ENCODE peak calls at places on chromosomes 13 and 19, in ten cellular contexts. D is tibial nerve, I is fibroblast of lung, Y is endothelial cell of umbilical vein, S is heart right ventricle, Z is body of pancreas, V is neural progenitor cell, X is PC-3, P is SK-N-SH, W is heart left ventricle. M is an unnamed sample.
A peak's percentile ranks its signal among the peaks of the same experiment; 100 is the strongest.

GRCh38 chr13:69050696-69051095 is 1056.9 kb upstream of the ATXN8OS start:
- DNase-seq in I (no peak), W (no peak), V (no peak), Z (no peak), P (no peak), Y (no peak), X (no peak), S (no peak), D (no peak), M (no peak)

GRCh38 chr13:112444001-112444311 is 67.8 kb downstream of the SPACA7 start:
- DNase-seq in V (peak; percentile 93), W (peak; percentile 51), D (no peak), X (peak; percentile 72), I (peak; percentile 53), S (peak; percentile 46), P (peak; percentile 88), Z (peak; percentile 77), Y (peak; percentile 53), M (peak; percentile 63)

GRCh38 chr13:78736142-78736541 is 77.2 kb upstream of the OBI1 start:
- DNase-seq in Z (no peak), S (no peak), V (no peak), X (peak; percentile 7), P (no peak), Y (no peak), W (no peak), I (no peak), D (no peak), M (no peak)

GRCh38 chr19:23254141-23254910 is 4.1 kb upstream of the ZNF724 start:
- DNase-seq in S (no peak), Y (no peak), I (no peak), W (no peak), D (no peak), V (peak; percentile 37), P (no peak), Z (no peak), X (no peak), M (no peak)

GRCh38 chr19:30349131-30349730 is 23.0 kb upstream of the ZNF536 start:
- DNase-seq in Z (no peak), P (no peak), I (no peak), D (no peak), S (no peak), X (no peak), W (no peak), Y (no peak), V (no peak), M (peak; percentile 4)

GRCh38 chr19:16067205-16067938 is 8.9 kb upstream of the TPM4 start:
- DNase-seq in S (peak; percentile 42), I (peak; percentile 96), V (no peak), W (no peak), X (peak; percentile 81), Z (no peak), P (no peak), D (no peak), Y (peak; percentile 50), M (peak; percentile 60)

GRCh38 chr13:36130542-36131214 is 504 bp downstream of the DCLK1 start:
- DNase-seq in D (no peak), P (peak; percentile 80), X (no peak), Y (no peak), W (peak; percentile 46), Z (no peak), S (peak; percentile 34), I (no peak), V (peak; percentile 76), M (peak; percentile 64)

GRCh38 chr13:97512732-97513131 is 78.8 kb downstream of the RAP2A start:
- DNase-seq in D (no peak), Y (no peak), V (no peak), I (no peak), Z (no peak), S (no peak), X (no peak), W (no peak), P (no peak), M (no peak)

DNA sequence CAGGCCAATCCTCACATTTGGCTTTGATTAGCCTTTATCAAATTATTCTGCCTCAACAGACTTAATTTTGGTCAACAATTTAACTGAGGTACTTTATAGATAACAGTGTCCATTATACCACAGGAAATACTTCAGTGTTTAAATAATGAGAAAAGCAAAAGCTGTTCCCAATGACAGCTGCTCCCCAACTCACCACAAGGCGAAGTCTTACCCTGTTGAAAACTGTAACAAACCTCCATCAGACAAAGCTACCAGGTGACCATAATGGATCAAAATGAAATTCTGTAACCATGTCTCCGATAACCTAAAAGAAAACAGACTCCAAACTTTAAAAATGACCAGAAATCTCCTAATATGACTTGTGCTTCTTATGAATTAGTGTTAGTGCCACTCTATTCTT is 50.3 kb downstream of the ZNF44 start:
- DNase-seq in X (no peak), D (no peak), Y (no peak), P (no peak), W (no peak), S (no peak), V (peak; percentile 7), Z (no peak), I (no peak), M (no peak)
- H3K9me3 ChIP-seq in X (peaks cover 56% of the 10 kb centered on the region), D (peaks cover 10% of the 10 kb centered on the region), Y (peaks cover 10% of the 10 kb centered on the region), P (peaks cover 18% of the 10 kb centered on the region), W (peaks cover 39% of the 10 kb centered on the region), S (peaks cover 22% of the 10 kb centered on the region), V (peaks cover 25% of the 10 kb centered on the region), Z (no peaks in the 10 kb centered on the region), I (no peaks in the 10 kb centered on the region), M (peaks cover 68% of the 10 kb centered on the region)

GRCh38 chr19:35140207-35140897 is 1.7 kb downstream of the FXYD1 start:
- DNase-seq in W (peak; percentile 35), I (no peak), Z (no peak), S (no peak), V (no peak), P (no peak), X (no peak), Y (no peak), D (no peak), M (peak; percentile 76)

GRCh38 chr19:35142531-35143230 is 374 bp upstream of the FXYD7 start:
- DNase-seq in I (peak; percentile 29), X (peak; percentile 63), W (peak; percentile 42), S (no peak), V (peak; percentile 84), Y (peak; percentile 43), Z (peak; percentile 75), D (no peak), P (peak; percentile 91), M (peak; percentile 72)

GRCh38 chr19:35139618-35139943 is 957 bp downstream of the FXYD1 start:
- DNase-seq in D (no peak), S (no peak), P (no peak), Z (no peak), I (no peak), V (no peak), W (no peak), X (no peak), Y (no peak), M (no peak)

GRCh38 chr19:35141627-35142401 is 1.2 kb upstream of the FXYD7 start:
- DNase-seq in D (no peak), P (no peak), S (no peak), Z (peak; percentile 36), W (peak; percentile 44), I (no peak), Y (no peak), X (no peak), V (peak; percentile 42), M (no peak)

GRCh38 chr19:35140898-35141626 is 2.0 kb upstream of the FXYD7 start:
- DNase-seq in Y (peak; percentile 79), S (peak; percentile 89), I (peak; percentile 85), D (peak; percentile 94), P (peak; percentile 100), V (peak; percentile 96), W (peak; percentile 94), Z (peak; percentile 93), X (peak; percentile 82), M (peak; percentile 98)
- H3K4me3 ChIP-seq in Y (no peak overlapping the region), S (peak overlapping the region; percentile 42), I (no peak overlapping the region), D (peak overlapping the region; percentile 62), P (no peak overlapping the region), V (peak overlapping the region; percentile 13), W (peak overlapping the region; percentile 59), Z (no peak overlapping the region), X (peak overlapping the region; percentile 43), M (peak overlapping the region; percentile 69)

GRCh38 chr19:33039815-33040214 is 24.9 kb downstream of the RHPN2 start:
- DNase-seq in V (no peak), I (no peak), W (no peak), P (no peak), X (no peak), Z (no peak), Y (no peak), S (no peak), D (no peak), M (no peak)

GRCh38 chr19:33035461-33035860 is 29.2 kb downstream of the RHPN2 start:
- DNase-seq in X (no peak), V (no peak), W (no peak), Y (no peak), Z (no peak), P (no peak), D (no peak), I (no peak), S (no peak), M (no peak)

GRCh38 chr19:33039108-33039599 is 25.5 kb downstream of the RHPN2 start:
- DNase-seq in Y (no peak), D (no peak), S (no peak), X (no peak), P (no peak), W (no peak), Z (no peak), I (no peak), V (no peak), M (no peak)

DNA sequence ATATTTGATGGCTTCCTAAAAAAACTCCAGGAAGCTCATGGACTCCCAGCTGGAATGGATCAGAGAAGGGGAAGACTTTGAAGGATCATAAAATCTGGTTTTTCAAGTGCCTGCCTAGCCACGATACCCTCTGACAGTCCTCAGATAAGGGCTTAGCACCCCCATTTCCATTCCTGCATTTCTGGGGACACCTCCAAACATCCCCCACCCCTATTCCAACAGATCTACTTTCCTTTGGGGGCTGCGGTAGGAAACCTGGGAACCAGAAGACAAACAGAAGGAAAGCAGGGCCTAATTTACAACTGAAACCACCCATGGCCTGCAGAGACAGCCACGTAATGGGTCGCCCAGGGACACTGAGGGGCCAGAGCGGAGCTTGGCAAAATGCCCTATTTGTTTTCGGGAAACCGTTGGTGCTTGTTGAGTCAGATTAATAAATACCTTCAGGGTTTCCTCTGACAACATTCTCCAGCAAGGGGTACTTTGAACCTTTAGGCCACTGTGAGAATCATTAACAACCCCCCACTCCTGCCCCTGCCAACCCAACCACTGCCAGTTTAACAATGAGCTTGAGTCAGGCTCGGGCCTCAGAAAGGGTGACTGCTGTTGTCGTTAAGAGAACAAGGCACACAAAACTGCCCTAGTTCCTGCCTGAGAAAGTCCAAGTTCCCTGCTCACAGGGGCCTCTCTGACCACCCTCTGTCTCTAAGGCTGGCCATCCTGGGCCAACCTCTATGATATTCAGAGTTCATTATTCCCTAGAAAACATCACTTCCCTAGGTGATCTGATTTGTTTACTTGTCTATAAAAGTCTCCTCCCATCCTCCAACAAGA is 23.5 kb downstream of the RHPN2 start:
- DNase-seq in D (no peak), S (no peak), Y (no peak), V (no peak), I (no peak), W (no peak), X (peak; percentile 96), P (no peak), Z (peak; percentile 67), M (no peak)
- TF ChIP-seq CTCF in D (no peak), S (no peak), Y (no peak), V (no peak), I (no peak), W (no peak), X (no peak), P (no peak), Z (no peak), M (no peak)

GRCh38 chr19:2351591-2351990 is 8.5 kb upstream of the TMPRSS9 start:
- DNase-seq in D (no peak), P (no peak), S (no peak), I (no peak), Y (no peak), Z (no peak), V (no peak), X (no peak), W (no peak), M (peak; percentile 53)

GRCh38 chr19:2354670-2355069 is 5.4 kb upstream of the TMPRSS9 start:
- DNase-seq in W (no peak), S (no peak), P (peak; percentile 75), I (no peak), D (no peak), Z (no peak), Y (no peak), X (no peak), V (no peak), M (no peak)

GRCh38 chr19:2352121-2352520 is 7.9 kb upstream of the TMPRSS9 start:
- DNase-seq in X (no peak), S (no peak), V (no peak), I (no peak), P (no peak), W (no peak), Y (no peak), Z (no peak), D (no peak), M (no peak)

GRCh38 chr19:2353895-2354592 is 6.0 kb upstream of the TMPRSS9 start:
- DNase-seq in Y (no peak), P (no peak), I (no peak), D (no peak), X (no peak), W (no peak), Z (no peak), V (no peak), S (no peak), M (no peak)

DNA sequence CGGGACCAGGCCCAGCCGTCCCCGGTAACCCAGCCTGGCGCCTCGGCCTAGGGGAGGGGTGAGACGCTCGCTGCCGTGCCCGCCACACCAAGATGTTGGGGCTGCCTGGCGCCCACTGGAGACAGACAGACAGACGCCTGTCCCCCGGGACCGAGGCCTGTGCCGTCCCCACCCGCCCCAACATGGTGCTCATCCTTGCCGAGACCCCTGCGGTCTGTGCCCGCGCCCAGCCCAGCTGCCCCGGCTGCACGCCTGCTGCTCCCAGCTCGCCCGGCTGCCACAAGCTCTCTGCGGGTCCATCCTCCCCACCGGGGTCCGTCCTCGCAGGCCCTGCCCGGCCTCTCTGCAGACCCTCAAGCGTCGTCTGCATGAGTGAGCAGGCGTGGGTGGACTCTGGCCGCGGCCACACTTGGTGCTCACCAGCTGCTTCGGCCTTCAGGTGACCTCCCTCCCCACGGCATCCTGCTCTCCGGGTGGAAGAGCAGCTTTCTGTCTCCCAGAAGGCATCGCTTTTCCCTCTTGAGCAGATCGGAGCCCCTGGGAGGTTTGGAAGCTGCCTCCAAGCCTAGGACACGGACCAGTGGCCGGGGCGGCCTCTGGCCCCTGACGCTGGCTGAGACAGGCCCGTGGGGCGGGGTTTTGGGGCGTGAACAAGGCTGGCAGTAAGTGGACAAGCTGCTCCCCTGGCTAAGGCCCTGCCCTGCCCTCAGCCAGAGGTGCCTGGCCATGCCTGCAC is 6.7 kb upstream of the TMPRSS9 start:
- DNase-seq in P (no peak), S (no peak), V (no peak), Z (no peak), I (no peak), D (no peak), X (no peak), W (no peak), Y (no peak), M (no peak)
- H3K9me3 ChIP-seq in P (no peaks in the 10 kb centered on the region), S (no peaks in the 10 kb centered on the region), V (no peaks in the 10 kb centered on the region), Z (no peaks in the 10 kb centered on the region), I (no peaks in the 10 kb centered on the region), D (no peaks in the 10 kb centered on the region), X (no peaks in the 10 kb centered on the region), W (no peaks in the 10 kb centered on the region), Y (no peaks in the 10 kb centered on the region), M (no peaks in the 10 kb centered on the region)

M was measured in psoas muscle.